ENCODE peak calls at places on chromosomes 12 and 14, in ten cellular contexts. One of them, this sample, is unnamed.

GRCh38 chr14:56129092-56129491 is 10.9 kb downstream of the PELI2 start:
- DNase-seq in MM.1S: no peak
- DNase-seq in T-helper 2 cell: no peak
- DNase-seq in HuH-7: no peak
- DNase-seq in body of pancreas: no peak
- DNase-seq in fibroblast of mammary gland: no peak
- DNase-seq in GM03348: no peak
- DNase-seq in NCI-H1092: no peak
- DNase-seq in tibial artery: no peak
- DNase-seq in SW 1271: no peak
- DNase-seq in this sample: no peak

GRCh38 chr14:88866305-88866704 is 41.9 kb downstream of the TTC8 start:
- DNase-seq in MM.1S: no peak
- DNase-seq in T-helper 2 cell: no peak
- DNase-seq in HuH-7: no peak
- DNase-seq in body of pancreas: no peak
- DNase-seq in fibroblast of mammary gland: no peak
- DNase-seq in GM03348: no peak
- DNase-seq in NCI-H1092: no peak
- DNase-seq in tibial artery: no peak
- DNase-seq in SW 1271: no peak
- DNase-seq in this sample: no peak

GRCh38 chr14:105168496-105168978 is at the start of gene JAG2:
- DNase-seq in MM.1S: peak
- DNase-seq in T-helper 2 cell: peak
- DNase-seq in HuH-7: peak
- DNase-seq in body of pancreas: peak
- DNase-seq in fibroblast of mammary gland: no peak
- DNase-seq in GM03348: peak
- DNase-seq in NCI-H1092: peak
- DNase-seq in tibial artery: no peak
- DNase-seq in SW 1271: no peak
- DNase-seq in this sample: peak

GRCh38 chr12:47889040-47889439 is 15.8 kb downstream of the VDR start:
- DNase-seq in MM.1S: no peak
- DNase-seq in T-helper 2 cell: no peak
- DNase-seq in HuH-7: no peak
- DNase-seq in body of pancreas: no peak
- DNase-seq in fibroblast of mammary gland: no peak
- DNase-seq in GM03348: no peak
- DNase-seq in NCI-H1092: no peak
- DNase-seq in tibial artery: no peak
- DNase-seq in SW 1271: no peak
- DNase-seq in this sample: no peak

GRCh38 chr12:94561943-94562411 is 88.4 kb downstream of the TMCC3 start:
- DNase-seq in MM.1S: peak
- DNase-seq in T-helper 2 cell: no peak
- DNase-seq in HuH-7: no peak
- DNase-seq in body of pancreas: peak
- DNase-seq in fibroblast of mammary gland: no peak
- DNase-seq in GM03348: no peak
- DNase-seq in NCI-H1092: peak
- DNase-seq in tibial artery: no peak
- DNase-seq in SW 1271: no peak
- DNase-seq in this sample: peak

GRCh38 chr12:96235497-96235826 is 41.3 kb downstream of the ELK3 start:
- DNase-seq in MM.1S: no peak
- DNase-seq in T-helper 2 cell: no peak
- DNase-seq in HuH-7: no peak
- DNase-seq in body of pancreas: no peak
- DNase-seq in fibroblast of mammary gland: no peak
- DNase-seq in GM03348: no peak
- DNase-seq in NCI-H1092: no peak
- DNase-seq in tibial artery: no peak
- DNase-seq in SW 1271: no peak
- DNase-seq in this sample: no peak

GRCh38 chr12:103181366-103182152 is 224.1 kb downstream of the ASCL1 start:
- DNase-seq in MM.1S: no peak
- DNase-seq in T-helper 2 cell: no peak
- DNase-seq in HuH-7: no peak
- DNase-seq in body of pancreas: no peak
- DNase-seq in fibroblast of mammary gland: no peak
- DNase-seq in GM03348: no peak
- DNase-seq in NCI-H1092: no peak
- DNase-seq in tibial artery: no peak
- DNase-seq in SW 1271: no peak
- DNase-seq in this sample: no peak

GRCh38 chr14:53218161-53218560 is 65.0 kb upstream of the DDHD1 start:
- DNase-seq in MM.1S: no peak
- DNase-seq in T-helper 2 cell: no peak
- DNase-seq in HuH-7: no peak
- DNase-seq in body of pancreas: no peak
- DNase-seq in fibroblast of mammary gland: no peak
- DNase-seq in GM03348: no peak
- DNase-seq in NCI-H1092: no peak
- DNase-seq in tibial artery: no peak
- DNase-seq in SW 1271: no peak
- DNase-seq in this sample: no peak

GRCh38 chr12:118714051-118714460 is 267.3 kb upstream of the SRRM4 start:
- DNase-seq in MM.1S: peak
- DNase-seq in T-helper 2 cell: no peak
- DNase-seq in HuH-7: peak
- DNase-seq in body of pancreas: peak
- DNase-seq in fibroblast of mammary gland: no peak
- DNase-seq in GM03348: no peak
- DNase-seq in NCI-H1092: peak
- DNase-seq in tibial artery: no peak
- DNase-seq in SW 1271: no peak
- DNase-seq in this sample: no peak

GRCh38 chr12:42756841-42757661 is 167.5 kb upstream of the PRICKLE1 start:
- DNase-seq in MM.1S: peak
- DNase-seq in T-helper 2 cell: no peak
- DNase-seq in HuH-7: no peak
- DNase-seq in body of pancreas: peak
- DNase-seq in fibroblast of mammary gland: peak
- DNase-seq in GM03348: peak
- DNase-seq in NCI-H1092: no peak
- DNase-seq in tibial artery: no peak
- DNase-seq in SW 1271: no peak
- DNase-seq in this sample: peak

GRCh38 chr12:9597365-9597764 is 10.4 kb downstream of the KLRB1 start:
- DNase-seq in MM.1S: no peak
- DNase-seq in T-helper 2 cell: no peak
- DNase-seq in HuH-7: no peak
- DNase-seq in body of pancreas: no peak
- DNase-seq in fibroblast of mammary gland: no peak
- DNase-seq in GM03348: no peak
- DNase-seq in NCI-H1092: no peak
- DNase-seq in tibial artery: no peak
- DNase-seq in SW 1271: no peak
- DNase-seq in this sample: no peak

GRCh38 chr14:42994001-42994736 is 1387.5 kb downstream of the LRFN5 start:
- DNase-seq in MM.1S: no peak
- DNase-seq in T-helper 2 cell: no peak
- DNase-seq in HuH-7: no peak
- DNase-seq in body of pancreas: no peak
- DNase-seq in fibroblast of mammary gland: peak
- DNase-seq in GM03348: no peak
- DNase-seq in NCI-H1092: no peak
- DNase-seq in tibial artery: no peak
- DNase-seq in SW 1271: no peak
- DNase-seq in this sample: peak

GRCh38 chr12:77087427-77087826 is 22.1 kb upstream of the E2F7 start:
- DNase-seq in MM.1S: no peak
- DNase-seq in T-helper 2 cell: no peak
- DNase-seq in HuH-7: no peak
- DNase-seq in body of pancreas: no peak
- DNase-seq in fibroblast of mammary gland: peak
- DNase-seq in GM03348: peak
- DNase-seq in NCI-H1092: no peak
- DNase-seq in tibial artery: no peak
- DNase-seq in SW 1271: no peak
- DNase-seq in this sample: no peak

GRCh38 chr14:75205586-75205985 is 29.2 kb upstream of the TMED10 start:
- DNase-seq in MM.1S: no peak
- DNase-seq in T-helper 2 cell: no peak
- DNase-seq in HuH-7: no peak
- DNase-seq in body of pancreas: no peak
- DNase-seq in fibroblast of mammary gland: peak
- DNase-seq in GM03348: peak
- DNase-seq in NCI-H1092: no peak
- DNase-seq in tibial artery: no peak
- DNase-seq in SW 1271: no peak
- DNase-seq in this sample: no peak

GRCh38 chr12:40692617-40693502 is 621 bp downstream of the CNTN1 start:
- DNase-seq in MM.1S: no peak
- DNase-seq in T-helper 2 cell: no peak
- DNase-seq in HuH-7: no peak
- DNase-seq in body of pancreas: peak
- DNase-seq in fibroblast of mammary gland: no peak
- DNase-seq in GM03348: peak
- DNase-seq in NCI-H1092: no peak
- DNase-seq in tibial artery: no peak
- DNase-seq in SW 1271: no peak
- DNase-seq in this sample: peak

GRCh38 chr12:106672308-106673085 is 89.7 kb downstream of the RFX4 start:
- DNase-seq in MM.1S: no peak
- DNase-seq in T-helper 2 cell: no peak
- DNase-seq in HuH-7: no peak
- DNase-seq in body of pancreas: no peak
- DNase-seq in fibroblast of mammary gland: no peak
- DNase-seq in GM03348: no peak
- DNase-seq in NCI-H1092: no peak
- DNase-seq in tibial artery: no peak
- DNase-seq in SW 1271: no peak
- DNase-seq in this sample: no peak

GRCh38 chr12:21476949-21477348 is 24.5 kb downstream of the RECQL start:
- DNase-seq in MM.1S: no peak
- DNase-seq in T-helper 2 cell: no peak
- DNase-seq in HuH-7: no peak
- DNase-seq in body of pancreas: no peak
- DNase-seq in fibroblast of mammary gland: peak
- DNase-seq in GM03348: peak
- DNase-seq in NCI-H1092: no peak
- DNase-seq in tibial artery: no peak
- DNase-seq in SW 1271: no peak
- DNase-seq in this sample: peak

GRCh38 chr14:57189070-57189469 is 79.6 kb downstream of the EXOC5 start:
- DNase-seq in MM.1S: no peak
- DNase-seq in T-helper 2 cell: no peak
- DNase-seq in HuH-7: no peak
- DNase-seq in body of pancreas: no peak
- DNase-seq in fibroblast of mammary gland: peak
- DNase-seq in GM03348: peak
- DNase-seq in NCI-H1092: peak
- DNase-seq in tibial artery: no peak
- DNase-seq in SW 1271: no peak
- DNase-seq in this sample: peak

GRCh38 chr12:123003257-123003656 is 22.8 kb downstream of the ARL6IP4 start:
- DNase-seq in MM.1S: no peak
- DNase-seq in T-helper 2 cell: no peak
- DNase-seq in HuH-7: no peak
- DNase-seq in body of pancreas: no peak
- DNase-seq in fibroblast of mammary gland: no peak
- DNase-seq in GM03348: no peak
- DNase-seq in NCI-H1092: no peak
- DNase-seq in tibial artery: no peak
- DNase-seq in SW 1271: no peak
- DNase-seq in this sample: no peak

GRCh38 chr14:105010106-105010505 is 10.8 kb downstream of the CDCA4 start:
- DNase-seq in MM.1S: no peak
- DNase-seq in T-helper 2 cell: no peak
- DNase-seq in HuH-7: no peak
- DNase-seq in body of pancreas: no peak
- DNase-seq in fibroblast of mammary gland: no peak
- DNase-seq in GM03348: no peak
- DNase-seq in NCI-H1092: no peak
- DNase-seq in tibial artery: no peak
- DNase-seq in SW 1271: no peak
- DNase-seq in this sample: no peak

GRCh38 chr14:104927901-104928300 is 3.2 kb downstream of the PLD4 start:
- DNase-seq in MM.1S: no peak
- DNase-seq in T-helper 2 cell: no peak
- DNase-seq in HuH-7: no peak
- DNase-seq in body of pancreas: no peak
- DNase-seq in fibroblast of mammary gland: no peak
- DNase-seq in GM03348: no peak
- DNase-seq in NCI-H1092: no peak
- DNase-seq in tibial artery: no peak
- DNase-seq in SW 1271: no peak
- DNase-seq in this sample: no peak

GRCh38 chr12:12622418-12622817 is 10.7 kb downstream of the CREBL2 start:
- DNase-seq in MM.1S: no peak
- DNase-seq in T-helper 2 cell: no peak
- DNase-seq in HuH-7: no peak
- DNase-seq in body of pancreas: no peak
- DNase-seq in fibroblast of mammary gland: no peak
- DNase-seq in GM03348: no peak
- DNase-seq in NCI-H1092: no peak
- DNase-seq in tibial artery: no peak
- DNase-seq in SW 1271: no peak
- DNase-seq in this sample: no peak

GRCh38 chr14:73833530-73834257 is 17.9 kb upstream of the PTGR2 start:
- DNase-seq in MM.1S: no peak
- DNase-seq in T-helper 2 cell: no peak
- DNase-seq in HuH-7: no peak
- DNase-seq in body of pancreas: peak
- DNase-seq in fibroblast of mammary gland: peak
- DNase-seq in GM03348: peak
- DNase-seq in NCI-H1092: no peak
- DNase-seq in tibial artery: no peak
- DNase-seq in SW 1271: no peak
- DNase-seq in this sample: no peak

GRCh38 chr12:39103552-39104165 is 198.3 kb upstream of the CPNE8 start:
- DNase-seq in MM.1S: peak
- DNase-seq in T-helper 2 cell: no peak
- DNase-seq in HuH-7: peak
- DNase-seq in body of pancreas: no peak
- DNase-seq in fibroblast of mammary gland: peak
- DNase-seq in GM03348: peak
- DNase-seq in NCI-H1092: peak
- DNase-seq in tibial artery: no peak
- DNase-seq in SW 1271: peak
- DNase-seq in this sample: peak

GRCh38 chr14:53954551-53955233 is 1.9 kb downstream of the BMP4 start:
- DNase-seq in MM.1S: no peak
- DNase-seq in T-helper 2 cell: no peak
- DNase-seq in HuH-7: no peak
- DNase-seq in body of pancreas: peak
- DNase-seq in fibroblast of mammary gland: peak
- DNase-seq in GM03348: peak
- DNase-seq in NCI-H1092: no peak
- DNase-seq in tibial artery: peak
- DNase-seq in SW 1271: no peak
- DNase-seq in this sample: no peak

GRCh38 chr12:124233041-124233836 is 61.7 kb upstream of the RFLNA start:
- DNase-seq in MM.1S: no peak
- DNase-seq in T-helper 2 cell: no peak
- DNase-seq in HuH-7: no peak
- DNase-seq in body of pancreas: no peak
- DNase-seq in fibroblast of mammary gland: peak
- DNase-seq in GM03348: peak
- DNase-seq in NCI-H1092: no peak
- DNase-seq in tibial artery: no peak
- DNase-seq in SW 1271: peak
- DNase-seq in this sample: peak

GRCh38 chr14:77641534-77642341 is 25.3 kb upstream of the SPTLC2 start:
- DNase-seq in MM.1S: peak
- DNase-seq in T-helper 2 cell: peak
- DNase-seq in HuH-7: no peak
- DNase-seq in body of pancreas: peak
- DNase-seq in fibroblast of mammary gland: peak
- DNase-seq in GM03348: peak
- DNase-seq in NCI-H1092: no peak
- DNase-seq in tibial artery: peak
- DNase-seq in SW 1271: no peak
- DNase-seq in this sample: peak

GRCh38 chr14:32407170-32407569 is 78.1 kb downstream of the AKAP6 start:
- DNase-seq in MM.1S: no peak
- DNase-seq in T-helper 2 cell: no peak
- DNase-seq in HuH-7: no peak
- DNase-seq in body of pancreas: no peak
- DNase-seq in fibroblast of mammary gland: peak
- DNase-seq in GM03348: no peak
- DNase-seq in NCI-H1092: no peak
- DNase-seq in tibial artery: no peak
- DNase-seq in SW 1271: no peak
- DNase-seq in this sample: no peak

This sample was measured in RWPE1.